ENCODE peak calls at places on chromosome 17, in ten cellular contexts. R is AG04450; V is progenitor cell of endocrine pancreas; X is glutamatergic neuron; H is Peyer's patch; F is left lung; O is CD8-positive, alpha-beta T cell; Y is fibroblast of mammary gland; W is fibroblast of lung; E is WTC11. J is an unnamed sample.

GRCh38 chr17:33520404-33521032 is 227.4 kb upstream of the ASIC2 start:
- DNase-seq in E (peak), Y (peak), X (peak), R (no peak), O (no peak), V (peak), H (peak), F (no peak), W (no peak), J (peak)

GRCh38 chr17:78107457-78107856 is 21.1 kb downstream of the TMC6 start:
- DNase-seq in F (no peak), Y (peak), X (no peak), V (no peak), W (peak), E (no peak), O (no peak), R (no peak), H (peak), J (no peak)

GRCh38 chr17:82232876-82233785 is 4.3 kb downstream of the SLC16A3 start:
- DNase-seq in H (no peak), W (no peak), X (no peak), E (no peak), V (no peak), Y (no peak), F (no peak), O (no peak), R (no peak), J (peak)

GRCh38 chr17:6420173-6420641 is 14.7 kb downstream of the AIPL1 start:
- DNase-seq in V (peak), F (no peak), Y (peak), O (no peak), H (no peak), X (peak), R (no peak), W (peak), E (peak), J (peak)

GRCh38 chr17:43040655-43041054 is 15.6 kb downstream of the RND2 start:
- DNase-seq in F (no peak), W (no peak), O (no peak), X (no peak), Y (no peak), E (no peak), H (no peak), V (no peak), R (no peak), J (no peak)

GRCh38 chr17:65181237-65182061 is 44.3 kb downstream of the RGS9 start:
- DNase-seq in V (no peak), H (no peak), E (no peak), O (no peak), Y (no peak), R (no peak), F (no peak), X (no peak), W (peak), J (no peak)

GRCh38 chr17:81043725-81044427 is 8.9 kb downstream of the BAIAP2 start:
- DNase-seq in Y (no peak), V (no peak), O (no peak), H (no peak), E (peak), R (no peak), X (no peak), W (peak), F (peak), J (no peak)

GRCh38 chr17:42274273-42274542 is 2.0 kb downstream of the STAT5B start:
- DNase-seq in O (no peak), R (no peak), W (no peak), F (no peak), X (no peak), E (no peak), Y (no peak), V (no peak), H (no peak), J (no peak)

GRCh38 chr17:76946111-76946771 is 78.0 kb downstream of the MGAT5B start:
- DNase-seq in E (no peak), V (no peak), H (no peak), R (no peak), Y (no peak), O (no peak), W (no peak), X (no peak), F (no peak), J (no peak)

GRCh38 chr17:8976638-8977037 is 11.1 kb upstream of the PIK3R5 start:
- DNase-seq in V (no peak), Y (peak), O (no peak), R (no peak), E (no peak), H (no peak), W (no peak), X (no peak), F (no peak), J (no peak)

GRCh38 chr17:8997994-8998628 is 23.2 kb upstream of the NTN1 start:
- DNase-seq in Y (peak), H (peak), F (peak), V (peak), R (no peak), E (peak), W (peak), X (peak), O (peak), J (peak)

GRCh38 chr17:63675231-63675606 is 24.7 kb downstream of the LIMD2 start:
- DNase-seq in E (no peak), H (no peak), R (no peak), V (no peak), W (no peak), F (no peak), Y (no peak), X (no peak), O (no peak), J (no peak)

DNA sequence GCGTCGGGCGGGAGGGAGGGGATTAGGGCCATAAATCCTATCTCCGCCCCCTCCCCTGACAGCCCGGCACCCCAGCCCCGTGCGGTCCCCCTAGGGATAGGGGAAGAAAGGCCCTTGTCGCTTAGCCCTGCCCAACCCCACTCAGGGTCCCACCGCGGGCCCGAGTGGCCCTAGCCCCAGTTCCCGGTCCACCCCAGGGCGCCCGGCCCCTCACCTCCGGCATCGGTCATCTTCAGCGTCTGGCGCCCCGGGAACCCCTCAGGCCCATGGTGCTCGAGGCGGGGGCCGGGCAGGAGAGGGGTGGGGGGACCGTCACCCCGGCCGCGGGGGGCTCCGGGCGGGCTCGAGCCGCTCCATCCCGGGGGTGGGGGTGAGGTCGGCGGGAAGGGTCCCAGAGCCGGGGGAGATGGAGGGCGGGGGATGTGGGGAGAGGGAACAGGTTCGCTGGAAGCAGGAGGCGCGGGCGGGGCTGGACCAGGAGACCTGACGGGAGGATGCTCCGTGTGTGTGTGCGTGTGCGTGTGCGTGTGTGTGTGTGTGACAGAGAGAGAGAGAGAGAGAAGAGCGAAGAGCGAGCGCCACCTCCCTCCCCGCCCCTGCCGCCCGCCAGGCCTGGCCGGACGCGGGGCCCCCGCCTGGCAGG is 536 bp downstream of the SAMD14 start:
- DNase-seq in Y (no peak), E (no peak), X (peak), H (no peak), F (no peak), R (no peak), V (no peak), O (no peak), W (peak), J (peak)
- TF ChIP-seq CTCF in Y (no peak), E (no peak), X (no peak), H (no peak), F (no peak), R (no peak), V (no peak), O (no peak), W (no peak), J (no peak)

DNA sequence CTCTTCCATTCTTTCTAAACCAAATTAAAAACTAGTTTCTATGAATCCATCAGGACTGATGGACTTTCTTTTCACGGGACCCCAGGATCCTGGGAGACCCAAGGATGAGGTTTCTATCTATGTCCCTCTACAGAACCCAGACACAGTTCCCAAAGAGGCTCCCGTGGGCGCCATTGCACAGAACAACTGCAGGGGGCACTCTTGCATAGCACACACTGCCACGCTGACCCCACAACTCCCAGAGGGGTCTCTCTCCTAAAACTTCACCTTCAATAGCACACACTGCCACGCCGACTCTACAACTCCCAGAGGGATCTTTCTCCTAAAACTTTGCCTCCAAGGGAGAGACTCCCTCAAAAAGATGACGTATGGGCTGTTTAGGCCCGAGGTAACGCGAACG is 9.0 kb downstream of the ABR start:
- DNase-seq in Y (no peak), X (no peak), H (no peak), W (no peak), E (peak), V (no peak), O (no peak), F (no peak), R (no peak), J (no peak)
- TF ChIP-seq CTCF in Y (peak), X (peak), H (no peak), W (no peak), E (peak), V (peak), O (no peak), F (no peak), R (peak), J (no peak)

DNA sequence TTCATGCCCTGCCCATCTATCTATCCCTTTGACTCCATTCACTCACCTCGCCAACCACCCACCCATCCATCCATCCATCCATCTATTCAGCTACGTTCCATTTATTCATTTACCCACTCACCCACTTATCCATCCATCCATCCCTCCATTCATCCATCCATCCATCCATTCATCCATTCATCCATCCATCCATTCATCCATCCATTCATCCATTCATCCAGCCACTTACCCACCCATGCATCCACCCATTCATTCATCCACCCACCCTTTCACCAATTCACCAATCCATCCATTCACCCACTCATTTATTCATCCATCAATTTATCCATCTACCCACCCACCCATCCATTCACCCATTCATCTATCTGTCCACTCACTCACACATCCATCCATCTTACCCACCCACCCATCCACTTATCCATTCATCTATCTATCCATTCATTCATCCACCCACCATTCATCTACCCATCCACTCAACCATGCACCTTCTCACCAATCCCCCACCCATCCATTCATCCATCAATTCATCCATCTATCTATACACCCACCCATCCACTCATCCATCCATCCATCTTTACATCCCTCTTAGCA is 19.5 kb upstream of the KCNJ12 start:
- DNase-seq in Y (no peak), E (no peak), W (no peak), H (no peak), O (no peak), R (no peak), X (no peak), V (no peak), F (no peak), J (no peak)
- TF ChIP-seq CTCF in Y (no peak), E (no peak), W (no peak), H (no peak), O (no peak), R (no peak), X (no peak), V (no peak), F (no peak), J (no peak)

DNA sequence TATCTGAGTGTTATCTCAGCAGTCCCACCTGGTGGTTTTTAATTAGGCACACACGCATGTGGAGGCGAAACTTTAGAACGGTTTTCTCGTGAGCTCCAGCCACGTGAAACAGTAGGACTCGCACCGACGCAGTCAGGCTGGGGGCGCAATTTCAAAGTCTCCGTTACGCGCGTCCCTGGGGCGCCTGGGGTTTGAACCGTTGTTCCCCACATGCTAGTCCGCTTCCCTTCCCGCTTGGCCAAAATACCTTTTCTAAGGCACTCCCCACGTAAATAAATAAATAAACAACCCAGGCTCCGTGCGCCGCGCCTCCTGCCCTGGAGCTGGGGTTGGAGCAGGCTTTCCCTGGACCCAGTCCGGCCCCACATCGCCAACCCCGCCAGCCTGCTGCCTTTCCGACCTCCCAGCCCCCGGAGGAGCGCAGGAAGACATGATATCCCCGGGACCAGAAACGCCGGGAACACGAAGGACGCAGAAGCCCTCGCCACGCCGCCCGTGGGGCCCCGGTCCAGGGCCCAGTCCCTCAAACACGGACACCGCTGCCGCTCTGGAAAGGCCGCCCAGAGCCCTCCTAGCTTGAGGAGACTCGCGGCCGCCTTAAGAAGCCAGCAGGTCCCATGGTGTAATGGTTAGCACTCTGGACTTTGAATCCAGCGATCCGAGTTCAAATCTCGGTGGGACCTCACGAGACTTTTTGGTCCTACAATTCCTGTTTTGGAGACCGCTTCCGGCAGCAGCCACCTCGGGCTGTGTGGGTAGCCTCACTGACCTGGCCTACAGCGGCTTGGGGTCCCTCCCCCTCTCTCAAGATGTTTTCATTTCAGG is 18.2 kb downstream of the GNGT2 start:
- DNase-seq in F (peak), R (peak), E (peak), Y (peak), H (peak), O (peak), X (peak), V (peak), W (peak), J (peak)
- TF ChIP-seq CTCF in F (no peak), R (peak), E (no peak), Y (peak), H (peak), O (peak), X (no peak), V (peak), W (no peak), J (no peak)

DNA sequence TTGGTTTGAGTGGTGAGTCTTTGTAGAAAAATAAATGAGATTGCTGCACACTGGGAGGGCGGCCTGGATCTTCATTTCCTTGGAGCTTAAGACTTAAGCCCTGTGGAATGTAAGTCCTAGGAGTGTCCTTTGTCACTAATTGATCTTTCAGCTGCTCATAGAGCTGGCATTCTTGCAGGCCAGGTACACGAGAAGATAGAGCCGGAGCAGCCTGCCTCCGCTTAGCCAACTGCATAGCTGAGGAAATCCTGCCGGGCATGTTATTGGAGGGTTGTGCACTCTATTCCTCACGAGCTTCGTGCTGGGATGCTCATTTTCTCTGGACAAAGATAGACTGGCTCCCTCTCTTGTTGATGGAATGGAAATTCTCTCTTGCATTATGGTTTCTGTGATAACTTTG is 76.8 kb downstream of the RPA1 start:
- DNase-seq in E (no peak), O (no peak), W (no peak), V (no peak), Y (no peak), X (no peak), R (no peak), H (no peak), F (no peak), J (no peak)
- TF ChIP-seq CTCF in E (no peak), O (no peak), W (peak), V (no peak), Y (no peak), X (no peak), R (no peak), H (no peak), F (no peak), J (no peak)